ENCODE peak calls at places on chromosomes 5 and 9, in eight cellular contexts. A, R, O, C, P, Q, Y and E are unnamed samples.
A peak's percentile ranks its signal among the peaks of the same experiment; 100 is the strongest.

GRCh38 chr9:70044450-70045307 is 1.0 kb downstream of the MAMDC2 start:
- DNase-seq in Y (peak; percentile 80), O (peak; percentile 75), C (peak; percentile 61), R (peak; percentile 67), A (no peak), Q (no peak), P (no peak), E (peak; percentile 41)

GRCh38 chr5:31232273-31232888 is 38.9 kb downstream of the CDH6 start:
- DNase-seq in A (no peak), P (no peak), C (peak; percentile 63), Q (peak; percentile 38), R (peak; percentile 66), O (no peak), Y (peak; percentile 72), E (peak; percentile 17)

GRCh38 chr9:127854169-127854833 is at the start of gene ENG:
- DNase-seq in Y (no peak), R (peak; percentile 65), P (no peak), Q (peak; percentile 69), A (peak; percentile 88), C (peak; percentile 44), O (no peak), E (peak; percentile 52)

GRCh38 chr5:95798048-95798447 is 24.5 kb downstream of the GLRX start:
- DNase-seq in A (no peak), Q (no peak), C (no peak), R (no peak), P (no peak), O (no peak), Y (no peak), E (no peak)

GRCh38 chr9:17799383-17799782 is 220.5 kb downstream of the SH3GL2 start:
- DNase-seq in C (peak; percentile 20), R (peak; percentile 20), O (no peak), P (no peak), Y (no peak), Q (no peak), A (no peak), E (no peak)

GRCh38 chr5:156846914-156847313 is 3.2 kb upstream of the PPP1R2B start:
- DNase-seq in Y (no peak), O (no peak), R (no peak), A (no peak), Q (no peak), C (no peak), P (no peak), E (no peak)

GRCh38 chr9:86176468-86176867 is 77.1 kb upstream of the GOLM1 start:
- DNase-seq in Q (peak; percentile 76), O (no peak), R (peak; percentile 34), A (no peak), P (no peak), Y (no peak), C (no peak), E (peak; percentile 3)

GRCh38 chr9:35651964-35652828 is 1.5 kb upstream of the SIT1 start:
- DNase-seq in C (no peak), A (peak; percentile 51), O (no peak), Y (no peak), P (no peak), Q (no peak), R (no peak), E (no peak)

GRCh38 chr5:5341531-5342292 is 80.8 kb upstream of the ICE1 start:
- DNase-seq in R (peak; percentile 70), C (no peak), A (no peak), P (no peak), O (no peak), Y (no peak), Q (no peak), E (no peak)

GRCh38 chr5:98999631-99000030 is 70.8 kb upstream of the CHD1 start:
- DNase-seq in Y (no peak), A (no peak), O (no peak), C (no peak), R (no peak), Q (no peak), P (no peak), E (no peak)

DNA sequence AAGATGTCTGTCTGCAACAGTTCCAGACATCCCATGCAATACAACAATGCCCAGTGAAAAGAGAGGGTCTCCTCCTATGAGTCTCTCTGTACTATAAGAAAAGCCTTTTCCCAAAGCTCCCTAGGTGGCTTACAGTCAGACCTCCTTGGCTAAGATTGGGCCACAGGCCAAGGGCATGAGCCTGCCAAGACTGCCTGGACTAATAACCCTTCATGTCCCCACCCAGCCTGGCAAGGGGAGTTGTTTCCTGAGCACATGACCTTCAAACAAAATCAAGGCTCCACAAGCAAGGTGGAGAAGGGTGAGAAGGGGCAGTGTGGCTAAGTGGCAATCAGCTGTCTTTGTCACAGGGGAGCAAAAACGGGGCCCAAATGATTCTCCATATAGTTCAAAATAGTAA is 75.6 kb upstream of the ZSWIM6 start:
- DNase-seq in R (peak; percentile 16), Y (no peak), C (no peak), P (no peak), Q (peak; percentile 49), A (no peak), O (no peak), E (peak; percentile 96)
- H3K4me3 ChIP-seq in R (no peak overlapping the region), Y (no peak overlapping the region), C (no peak overlapping the region), P (no peak overlapping the region), Q (no peak overlapping the region), A (no peak overlapping the region), O (no peak overlapping the region), E (no peak overlapping the region)

DNA sequence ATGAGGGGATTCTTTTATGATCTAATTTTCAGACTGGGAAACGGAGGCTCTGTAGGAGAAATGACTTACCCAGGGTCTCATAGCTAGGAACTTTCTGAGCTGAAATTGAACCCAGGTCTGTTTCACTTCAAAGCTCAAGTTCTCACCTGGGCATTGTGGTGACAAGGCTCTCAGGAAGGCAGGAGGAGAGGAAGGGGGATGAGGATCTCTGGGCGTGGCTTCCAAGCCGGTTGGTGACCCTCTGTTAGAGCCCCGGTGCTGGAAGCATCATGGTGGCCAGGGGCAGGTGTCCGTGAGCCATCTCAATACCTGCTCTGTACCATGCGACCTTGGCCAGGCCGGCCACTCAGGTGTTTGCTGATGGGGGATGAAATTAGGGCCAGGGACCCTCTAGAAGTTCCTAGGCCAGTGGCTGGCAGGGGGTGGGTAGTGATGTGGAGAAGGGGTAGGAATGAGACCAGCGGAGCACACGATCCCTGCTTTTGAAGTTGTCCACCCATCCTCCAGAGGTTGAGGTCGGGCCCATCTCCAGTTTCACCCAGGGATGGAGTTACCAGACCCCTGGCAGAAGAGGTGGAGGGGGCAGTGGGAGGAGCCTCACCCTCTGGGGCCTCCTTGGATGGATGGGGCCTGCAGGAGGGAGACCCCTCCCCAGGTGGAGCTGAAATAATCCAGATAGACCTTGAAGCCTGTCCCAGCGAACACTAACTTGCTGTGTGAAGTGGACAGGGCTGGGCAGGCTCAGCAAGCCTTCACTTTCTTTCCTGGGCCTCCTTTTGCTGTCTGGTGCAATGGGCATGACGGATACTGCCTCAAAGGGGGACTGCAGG is 5.9 kb downstream of the CRB2 start:
- DNase-seq in Y (no peak), P (no peak), O (no peak), Q (no peak), A (no peak), R (no peak), C (no peak), E (no peak)
- TF ChIP-seq CTCF in Y (no peak), P (no peak), O (no peak), Q (no peak), A (no peak), R (no peak), C (no peak), E (no peak)

GRCh38 chr5:12659675-12660074 is 755.4 kb upstream of the CTNND2 start:
- DNase-seq in R (no peak), P (no peak), A (no peak), C (no peak), O (no peak), Q (no peak), Y (peak; percentile 78), E (no peak)

GRCh38 chr5:12661617-12662370 is 757.5 kb upstream of the CTNND2 start:
- DNase-seq in P (no peak), O (no peak), Q (no peak), R (no peak), Y (no peak), A (no peak), C (no peak), E (no peak)

GRCh38 chr5:12668564-12668963 is 764.3 kb upstream of the CTNND2 start:
- DNase-seq in Y (no peak), C (no peak), Q (no peak), R (no peak), P (no peak), A (no peak), O (no peak), E (no peak)

GRCh38 chr5:12658871-12659446 is 754.7 kb upstream of the CTNND2 start:
- DNase-seq in R (no peak), P (no peak), A (no peak), Y (peak; percentile 11), O (no peak), Q (no peak), C (no peak), E (no peak)

DNA sequence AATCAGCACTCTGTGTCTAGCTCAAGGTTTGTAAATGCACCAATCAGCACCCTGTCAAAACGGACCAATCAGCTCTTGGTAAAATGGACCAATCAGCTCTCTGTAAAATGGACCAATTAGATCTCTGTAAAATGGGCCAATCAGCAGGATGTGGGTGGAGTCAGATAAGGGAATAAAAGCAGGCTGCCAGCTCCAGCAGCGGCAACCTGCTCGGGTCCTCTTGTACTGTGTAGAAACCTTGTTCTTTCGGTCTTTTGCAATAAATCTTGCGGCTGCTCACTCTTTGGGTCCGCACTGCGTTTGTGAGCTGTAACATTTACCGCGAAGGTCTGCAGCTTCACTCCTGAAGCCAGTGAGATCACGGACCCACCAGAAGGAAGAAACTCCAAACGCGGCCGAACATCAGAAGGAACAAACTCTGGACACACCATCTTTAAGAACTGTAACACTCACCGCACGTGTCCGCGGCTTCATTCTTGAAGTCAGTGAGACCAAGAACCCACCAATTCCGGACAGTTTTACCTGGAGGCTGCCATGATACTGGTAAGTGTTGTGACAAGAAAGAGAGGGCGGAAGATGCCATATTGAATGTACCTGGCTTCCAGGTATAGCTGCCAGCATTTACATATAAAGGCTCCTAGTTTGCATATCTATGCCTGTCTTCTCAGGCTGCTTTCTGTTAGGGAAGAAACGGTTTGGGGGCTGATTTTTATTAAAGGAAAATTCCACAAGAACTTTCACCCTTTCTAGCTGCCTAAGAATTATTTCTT is 758.5 kb upstream of the CTNND2 start:
- DNase-seq in Q (no peak), O (no peak), P (no peak), C (no peak), Y (no peak), A (no peak), R (no peak), E (no peak)
- H3K4me3 ChIP-seq in Q (no peak overlapping the region), O (no peak overlapping the region), P (no peak overlapping the region), C (no peak overlapping the region), Y (no peak overlapping the region), A (no peak overlapping the region), R (no peak overlapping the region), E (no peak overlapping the region)

GRCh38 chr5:45772402-45772801 is 76.2 kb upstream of the HCN1 start:
- DNase-seq in P (no peak), A (no peak), R (no peak), Y (no peak), C (no peak), Q (no peak), O (no peak), E (no peak)

GRCh38 chr5:45779874-45780671 is 83.9 kb upstream of the HCN1 start:
- DNase-seq in P (no peak), Q (no peak), A (no peak), O (no peak), Y (no peak), C (no peak), R (no peak), E (no peak)

DNA sequence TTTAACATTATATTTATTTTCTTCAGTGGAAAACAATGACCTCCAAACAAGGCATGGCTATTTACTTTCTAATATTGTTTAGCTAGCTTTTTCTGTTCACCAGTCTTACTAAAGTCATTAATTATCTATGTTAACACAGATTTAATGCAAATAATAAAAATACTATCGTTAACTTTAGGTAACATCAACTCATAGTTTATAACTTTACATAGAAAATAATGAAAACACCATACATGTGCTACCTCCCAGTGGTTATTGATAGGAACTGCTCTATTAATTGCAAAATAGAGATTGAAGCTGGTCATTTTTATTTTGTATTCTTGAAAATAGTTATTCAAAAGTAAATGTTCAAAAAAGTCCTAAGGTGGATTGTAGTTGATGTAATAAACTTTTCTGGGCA is 78.3 kb upstream of the HCN1 start:
- DNase-seq in C (no peak), R (no peak), Q (no peak), Y (peak; percentile 22), O (no peak), P (no peak), A (no peak), E (no peak)
- TF ChIP-seq CTCF in C (no peak), R (no peak), Q (no peak), Y (peak; percentile 51), O (no peak), P (no peak), A (no peak), E (no peak)